ENCODE peak calls at places on chromosomes 7 and 10, in six cellular contexts. One of them, this sample, is unnamed.
A peak's percentile ranks its signal among the peaks of the same experiment; 100 is the strongest.

GRCh38 chr7:103967401-103967800 is 22.1 kb downstream of the RELN start:
- DNase-seq in DND-41: no peak
- DNase-seq in A549: no peak
- DNase-seq in Panc1: no peak
- DNase-seq in stomach: no peak
- DNase-seq in cardiac muscle cell: no peak
- DNase-seq in this sample: no peak

GRCh38 chr10:69644658-69645295 is 14.7 kb downstream of the FAM241B start:
- DNase-seq in DND-41: peak; percentile 48
- DNase-seq in A549: peak; percentile 90
- DNase-seq in Panc1: no peak
- DNase-seq in stomach: peak; percentile 61
- DNase-seq in cardiac muscle cell: peak; percentile 70
- DNase-seq in this sample: no peak

GRCh38 chr7:93414574-93414973 is 159.9 kb downstream of the CALCR start:
- DNase-seq in DND-41: no peak
- DNase-seq in A549: no peak
- DNase-seq in Panc1: no peak
- DNase-seq in stomach: no peak
- DNase-seq in cardiac muscle cell: no peak
- DNase-seq in this sample: no peak

GRCh38 chr10:79093658-79094411 is 25.1 kb downstream of the ZMIZ1 start:
- DNase-seq in DND-41: peak; percentile 14
- DNase-seq in A549: no peak
- DNase-seq in Panc1: no peak
- DNase-seq in stomach: peak; percentile 92
- DNase-seq in cardiac muscle cell: no peak
- DNase-seq in this sample: no peak

GRCh38 chr10:105585753-105586152 is 944.7 kb downstream of the SORCS3 start:
- DNase-seq in DND-41: no peak
- DNase-seq in A549: no peak
- DNase-seq in Panc1: no peak
- DNase-seq in stomach: no peak
- DNase-seq in cardiac muscle cell: no peak
- DNase-seq in this sample: no peak

GRCh38 chr10:79145174-79145483 is 76.4 kb downstream of the ZMIZ1 start:
- DNase-seq in DND-41: no peak
- DNase-seq in A549: no peak
- DNase-seq in Panc1: no peak
- DNase-seq in stomach: no peak
- DNase-seq in cardiac muscle cell: no peak
- DNase-seq in this sample: no peak

GRCh38 chr7:105796365-105796764 is 80.0 kb downstream of the ATXN7L1 start:
- DNase-seq in DND-41: no peak
- DNase-seq in A549: no peak
- DNase-seq in Panc1: no peak
- DNase-seq in stomach: no peak
- DNase-seq in cardiac muscle cell: no peak
- DNase-seq in this sample: no peak

GRCh38 chr7:139592801-139593461 is 69.4 kb downstream of the CLEC2L start:
- DNase-seq in DND-41: no peak
- DNase-seq in A549: no peak
- DNase-seq in Panc1: no peak
- DNase-seq in stomach: peak; percentile 17
- DNase-seq in cardiac muscle cell: no peak
- DNase-seq in this sample: no peak

GRCh38 chr7:33917661-33918060 is 12.3 kb downstream of the BMPER start:
- DNase-seq in DND-41: no peak
- DNase-seq in A549: no peak
- DNase-seq in Panc1: no peak
- DNase-seq in stomach: no peak
- DNase-seq in cardiac muscle cell: no peak
- DNase-seq in this sample: no peak

GRCh38 chr10:122780391-122780790 is 65.3 kb downstream of the CUZD1 start:
- DNase-seq in DND-41: no peak
- DNase-seq in A549: no peak
- DNase-seq in Panc1: no peak
- DNase-seq in stomach: no peak
- DNase-seq in cardiac muscle cell: no peak
- DNase-seq in this sample: no peak

GRCh38 chr10:20672724-20673123 is 224.4 kb downstream of the NEBL start:
- DNase-seq in DND-41: no peak
- DNase-seq in A549: no peak
- DNase-seq in Panc1: no peak
- DNase-seq in stomach: no peak
- DNase-seq in cardiac muscle cell: no peak
- DNase-seq in this sample: no peak

GRCh38 chr10:84256510-84257342 is 11.9 kb downstream of the RGR start:
- DNase-seq in DND-41: no peak
- DNase-seq in A549: peak; percentile 44
- DNase-seq in Panc1: no peak
- DNase-seq in stomach: peak; percentile 47
- DNase-seq in cardiac muscle cell: peak; percentile 68
- DNase-seq in this sample: peak; percentile 52

GRCh38 chr7:96430350-96430749 is 108.5 kb upstream of the SLC25A13 start:
- DNase-seq in DND-41: no peak
- DNase-seq in A549: no peak
- DNase-seq in Panc1: no peak
- DNase-seq in stomach: no peak
- DNase-seq in cardiac muscle cell: no peak
- DNase-seq in this sample: no peak

GRCh38 chr7:130845581-130846085 is 111.6 kb upstream of the KLF14 start:
- DNase-seq in DND-41: no peak
- DNase-seq in A549: peak; percentile 73
- DNase-seq in Panc1: no peak
- DNase-seq in stomach: no peak
- DNase-seq in cardiac muscle cell: peak; percentile 46
- DNase-seq in this sample: no peak

GRCh38 chr7:137328389-137329120 is 15.0 kb downstream of the PTN start:
- DNase-seq in DND-41: no peak
- DNase-seq in A549: no peak
- DNase-seq in Panc1: no peak
- DNase-seq in stomach: no peak
- DNase-seq in cardiac muscle cell: peak; percentile 17
- DNase-seq in this sample: no peak

GRCh38 chr7:26157520-26158105 is 5.6 kb downstream of the NFE2L3 start:
- DNase-seq in DND-41: no peak
- DNase-seq in A549: no peak
- DNase-seq in Panc1: no peak
- DNase-seq in stomach: no peak
- DNase-seq in cardiac muscle cell: no peak
- DNase-seq in this sample: no peak

GRCh38 chr7:112453505-112454171 is 3.4 kb downstream of the IFRD1 start:
- DNase-seq in DND-41: no peak
- DNase-seq in A549: no peak
- DNase-seq in Panc1: no peak
- DNase-seq in stomach: no peak
- DNase-seq in cardiac muscle cell: peak; percentile 65
- DNase-seq in this sample: no peak
- H3K4me3 ChIP-seq in DND-41: no peak overlapping the region
- H3K4me3 ChIP-seq in A549: peak overlapping the region; percentile 83
- H3K4me3 ChIP-seq in Panc1: no peak overlapping the region
- H3K4me3 ChIP-seq in stomach: peak overlapping the region; percentile 10
- H3K4me3 ChIP-seq in cardiac muscle cell: no peak overlapping the region
- H3K4me3 ChIP-seq in this sample: no peak overlapping the region

GRCh38 chr7:36207451-36208291 is 54.6 kb downstream of the EEPD1 start:
- DNase-seq in DND-41: peak; percentile 42
- DNase-seq in A549: peak; percentile 71
- DNase-seq in Panc1: no peak
- DNase-seq in stomach: peak; percentile 36
- DNase-seq in cardiac muscle cell: peak; percentile 54
- DNase-seq in this sample: no peak
- H3K4me1 ChIP-seq in DND-41: peaks cover 16% of the 10 kb centered on the region
- H3K4me1 ChIP-seq in A549: peaks cover 80% of the 10 kb centered on the region
- H3K4me1 ChIP-seq in Panc1: peaks cover 74% of the 10 kb centered on the region
- H3K4me1 ChIP-seq in stomach: peaks cover 75% of the 10 kb centered on the region
- H3K4me1 ChIP-seq in cardiac muscle cell: peaks cover 63% of the 10 kb centered on the region
- H3K4me1 ChIP-seq in this sample: no peaks in the 10 kb centered on the region

GRCh38 chr10:96422525-96422924 is 63.7 kb upstream of the OPALIN start:
- DNase-seq in DND-41: no peak
- DNase-seq in A549: no peak
- DNase-seq in Panc1: no peak
- DNase-seq in stomach: no peak
- DNase-seq in cardiac muscle cell: no peak
- DNase-seq in this sample: no peak
- H3K9me3 ChIP-seq in DND-41: no peaks in the 10 kb centered on the region
- H3K9me3 ChIP-seq in A549: no peaks in the 10 kb centered on the region
- H3K9me3 ChIP-seq in Panc1: no peaks in the 10 kb centered on the region
- H3K9me3 ChIP-seq in stomach: no peaks in the 10 kb centered on the region
- H3K9me3 ChIP-seq in cardiac muscle cell: no peaks in the 10 kb centered on the region
- H3K9me3 ChIP-seq in this sample: no peaks in the 10 kb centered on the region

GRCh38 chr7:30595461-30596042 is 874 bp downstream of the GARS1 start:
- DNase-seq in DND-41: no peak
- DNase-seq in A549: no peak
- DNase-seq in Panc1: no peak
- DNase-seq in stomach: no peak
- DNase-seq in cardiac muscle cell: peak; percentile 14
- DNase-seq in this sample: no peak

GRCh38 chr7:30598121-30598876 is 3.6 kb downstream of the GARS1 start:
- DNase-seq in DND-41: no peak
- DNase-seq in A549: no peak
- DNase-seq in Panc1: no peak
- DNase-seq in stomach: no peak
- DNase-seq in cardiac muscle cell: peak; percentile 54
- DNase-seq in this sample: no peak

GRCh38 chr7:30594540-30595460 is at the start of gene GARS1:
- DNase-seq in DND-41: peak; percentile 90
- DNase-seq in A549: peak; percentile 75
- DNase-seq in Panc1: peak; percentile 69
- DNase-seq in stomach: peak; percentile 93
- DNase-seq in cardiac muscle cell: peak; percentile 96
- DNase-seq in this sample: peak; percentile 61

GRCh38 chr7:30596043-30596641 is 1.5 kb downstream of the GARS1 start:
- DNase-seq in DND-41: peak; percentile 47
- DNase-seq in A549: peak; percentile 25
- DNase-seq in Panc1: peak; percentile 32
- DNase-seq in stomach: no peak
- DNase-seq in cardiac muscle cell: peak; percentile 55
- DNase-seq in this sample: no peak

DNA sequence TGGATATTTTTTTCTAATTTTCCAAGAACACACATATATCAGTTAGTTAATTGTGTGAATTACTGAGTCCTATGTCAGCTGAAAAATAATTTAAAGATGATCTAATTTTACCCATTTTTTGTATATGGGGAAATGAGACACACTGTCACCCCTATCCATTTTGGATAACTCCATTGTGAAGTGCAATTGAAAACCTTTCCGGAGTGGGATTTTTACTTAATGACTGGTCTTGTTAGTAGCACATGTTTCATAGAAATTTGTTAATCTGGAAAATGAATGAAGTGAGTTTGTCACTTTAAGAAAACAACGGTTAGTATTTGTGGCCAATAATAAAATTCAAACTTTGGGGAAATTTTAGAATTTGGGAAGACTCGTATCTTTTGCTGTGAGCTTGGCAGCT is 2.0 kb downstream of the GARS1 start:
- DNase-seq in DND-41: no peak
- DNase-seq in A549: no peak
- DNase-seq in Panc1: no peak
- DNase-seq in stomach: no peak
- DNase-seq in cardiac muscle cell: no peak
- DNase-seq in this sample: no peak
- H3K4me3 ChIP-seq in DND-41: peak overlapping the region; percentile 79
- H3K4me3 ChIP-seq in A549: peak overlapping the region; percentile 82
- H3K4me3 ChIP-seq in Panc1: peak overlapping the region; percentile 72
- H3K4me3 ChIP-seq in stomach: peak overlapping the region; percentile 72
- H3K4me3 ChIP-seq in cardiac muscle cell: peak overlapping the region; percentile 90
- H3K4me3 ChIP-seq in this sample: no peak overlapping the region

GRCh38 chr7:47988496-47989386 is 9.3 kb upstream of the HUS1 start:
- DNase-seq in DND-41: no peak
- DNase-seq in A549: peak; percentile 40
- DNase-seq in Panc1: no peak
- DNase-seq in stomach: no peak
- DNase-seq in cardiac muscle cell: no peak
- DNase-seq in this sample: no peak
- H3K4me1 ChIP-seq in DND-41: no peaks in the 10 kb centered on the region
- H3K4me1 ChIP-seq in A549: no peaks in the 10 kb centered on the region
- H3K4me1 ChIP-seq in Panc1: peaks cover 22% of the 10 kb centered on the region
- H3K4me1 ChIP-seq in stomach: peaks cover 15% of the 10 kb centered on the region
- H3K4me1 ChIP-seq in cardiac muscle cell: peaks cover 9% of the 10 kb centered on the region
- H3K4me1 ChIP-seq in this sample: no peaks in the 10 kb centered on the region

GRCh38 chr10:108735380-108735779 is 1187.9 kb downstream of the XPNPEP1 start:
- DNase-seq in DND-41: no peak
- DNase-seq in A549: no peak
- DNase-seq in Panc1: no peak
- DNase-seq in stomach: no peak
- DNase-seq in cardiac muscle cell: peak; percentile 33
- DNase-seq in this sample: no peak

DNA sequence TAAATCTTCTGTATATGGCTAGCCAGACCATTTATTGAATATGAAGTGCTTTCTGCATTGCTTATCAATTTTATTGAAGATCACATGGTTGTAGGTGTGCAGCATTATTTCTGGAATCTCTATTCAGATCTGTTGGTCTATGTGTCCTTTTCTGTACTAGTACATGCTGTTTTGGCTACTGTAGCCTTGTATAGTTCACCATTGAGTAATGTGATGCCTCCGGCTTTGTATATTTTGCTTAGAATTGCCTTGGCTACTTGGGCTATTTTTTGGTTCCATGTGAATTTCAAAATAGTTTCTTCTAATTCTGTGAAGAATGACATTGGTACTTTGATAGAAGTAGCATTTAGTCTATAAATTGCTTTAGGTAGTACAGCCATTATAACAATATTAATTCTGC is 1187.2 kb downstream of the XPNPEP1 start:
- DNase-seq in DND-41: no peak
- DNase-seq in A549: no peak
- DNase-seq in Panc1: no peak
- DNase-seq in stomach: no peak
- DNase-seq in cardiac muscle cell: no peak
- DNase-seq in this sample: no peak
- H3K9me3 ChIP-seq in DND-41: no peaks in the 10 kb centered on the region
- H3K9me3 ChIP-seq in A549: peaks cover 3% of the 10 kb centered on the region
- H3K9me3 ChIP-seq in Panc1: no peaks in the 10 kb centered on the region
- H3K9me3 ChIP-seq in stomach: no peaks in the 10 kb centered on the region
- H3K9me3 ChIP-seq in cardiac muscle cell: peaks cover 7% of the 10 kb centered on the region
- H3K9me3 ChIP-seq in this sample: peaks cover 3% of the 10 kb centered on the region

GRCh38 chr7:154304231-154304630 is 252.0 kb downstream of the DPP6 start:
- DNase-seq in DND-41: no peak
- DNase-seq in A549: no peak
- DNase-seq in Panc1: no peak
- DNase-seq in stomach: no peak
- DNase-seq in cardiac muscle cell: no peak
- DNase-seq in this sample: no peak
- H3K4me3 ChIP-seq in DND-41: no peak overlapping the region
- H3K4me3 ChIP-seq in A549: no peak overlapping the region
- H3K4me3 ChIP-seq in Panc1: no peak overlapping the region
- H3K4me3 ChIP-seq in stomach: no peak overlapping the region
- H3K4me3 ChIP-seq in cardiac muscle cell: no peak overlapping the region
- H3K4me3 ChIP-seq in this sample: no peak overlapping the region

This sample was measured in iPS DF 6.9.